ENCODE peak calls at places on chromosomes 5 and 9, in nine cellular contexts. C, D, Y, S, O, P, A, M and H are unnamed samples. For H3K4me1, the result is how much of the 10 kb centered on the place peaks cover.

GRCh38 chr5:112355058-112355685 is 63.9 kb downstream of the EPB41L4A start:
- DNase-seq in Y (no peak), P (no peak), S (no peak), D (no peak), M (no peak), C (no peak), O (no peak), A (no peak), H (no peak)

GRCh38 chr9:89387970-89388867 is 69.9 kb downstream of the SECISBP2 start:
- DNase-seq in D (peak), P (peak), Y (peak), S (peak), C (peak), M (peak), A (no peak), O (no peak), H (peak)

GRCh38 chr5:170546257-170546656 is 42.4 kb downstream of the KCNIP1 start:
- DNase-seq in S (no peak), C (no peak), O (peak), M (peak), P (no peak), A (no peak), Y (no peak), D (no peak), H (no peak)

GRCh38 chr9:98686961-98687855 is 21.5 kb downstream of the GABBR2 start:
- DNase-seq in M (no peak), O (no peak), S (no peak), D (no peak), C (peak), Y (no peak), P (no peak), A (no peak), H (no peak)

GRCh38 chr9:129665008-129665771 is at the start of gene PRRX2:
- DNase-seq in O (peak), Y (no peak), D (no peak), S (no peak), M (peak), C (no peak), P (no peak), A (peak), H (peak)

GRCh38 chr5:57931807-57932206 is 449.2 kb upstream of the ACTBL2 start:
- DNase-seq in O (no peak), S (no peak), M (no peak), Y (no peak), D (no peak), A (no peak), P (no peak), C (no peak), H (no peak)

GRCh38 chr5:151041577-151042268 is 21.3 kb downstream of the GPX3 start:
- DNase-seq in O (no peak), Y (no peak), C (peak), A (no peak), P (no peak), D (peak), M (peak), S (no peak), H (no peak)

GRCh38 chr5:43336159-43336558 is 22.9 kb upstream of the HMGCS1 start:
- DNase-seq in S (no peak), O (no peak), D (no peak), P (no peak), M (no peak), C (no peak), A (no peak), Y (no peak), H (no peak)

GRCh38 chr5:35159370-35159742 is 70.9 kb downstream of the PRLR start:
- DNase-seq in P (peak), O (peak), M (no peak), S (no peak), D (no peak), C (no peak), A (no peak), Y (no peak), H (peak)

GRCh38 chr5:22787398-22787797 is 65.7 kb downstream of the CDH12 start:
- DNase-seq in D (no peak), M (no peak), P (no peak), Y (no peak), A (no peak), O (no peak), S (no peak), C (no peak), H (no peak)

GRCh38 chr5:139149477-139150199 is 48.5 kb downstream of the SIL1 start:
- DNase-seq in A (no peak), Y (no peak), M (no peak), P (peak), O (no peak), D (no peak), C (peak), S (no peak), H (no peak)

GRCh38 chr9:116543731-116544400 is 143.2 kb upstream of the TRIM32 start:
- DNase-seq in Y (no peak), A (no peak), S (no peak), C (no peak), D (no peak), M (peak), O (no peak), P (peak), H (no peak)

GRCh38 chr5:82661933-82662332 is 383.8 kb upstream of the RPS23 start:
- DNase-seq in P (no peak), D (no peak), S (no peak), A (no peak), M (no peak), Y (no peak), C (no peak), O (no peak), H (no peak)

GRCh38 chr9:38338359-38339014 is 54.0 kb upstream of the ALDH1B1 start:
- DNase-seq in A (peak), Y (no peak), O (no peak), M (no peak), D (no peak), S (no peak), C (no peak), P (no peak), H (no peak)

GRCh38 chr9:113481176-113481805 is 17.8 kb downstream of the RGS3 start:
- DNase-seq in D (peak), O (no peak), Y (no peak), C (no peak), M (no peak), S (no peak), P (peak), A (no peak), H (peak)

GRCh38 chr9:137454506-137455360 is 4.4 kb downstream of the NSMF start:
- DNase-seq in D (peak), Y (peak), C (no peak), M (peak), S (peak), O (no peak), P (peak), A (peak), H (peak)

GRCh38 chr9:137454145-137454505 is 5.0 kb downstream of the NSMF start:
- DNase-seq in S (peak), M (peak), Y (peak), O (peak), C (no peak), D (peak), P (no peak), A (peak), H (peak)

GRCh38 chr9:137451976-137452760 is 7.0 kb downstream of the NSMF start:
- DNase-seq in Y (peak), P (no peak), C (no peak), O (no peak), D (peak), M (peak), A (no peak), S (no peak), H (no peak)

GRCh38 chr9:137452761-137453642 is 6.1 kb downstream of the NSMF start:
- DNase-seq in C (no peak), P (no peak), O (no peak), Y (peak), A (no peak), M (peak), D (peak), S (no peak), H (peak)

GRCh38 chr9:137453643-137454081 is 5.5 kb downstream of the NSMF start:
- DNase-seq in Y (peak), C (no peak), M (peak), S (peak), A (peak), P (peak), O (peak), D (peak), H (peak)
- H3K27ac ChIP-seq in Y (no peak), C (no peak), M (no peak), S (no peak), A (no peak), P (no peak), O (no peak), D (no peak), H (no peak)

GRCh38 chr5:26869781-26870180 is 168.6 kb downstream of the CDH9 start:
- DNase-seq in S (no peak), Y (no peak), P (no peak), M (no peak), C (no peak), A (no peak), D (no peak), O (no peak), H (no peak)
- H3K4me1 ChIP-seq in S (under half), Y (under half), P (under half), M (under half), C (under half), A (under half), D (under half), O (under half), H (under half)

DNA sequence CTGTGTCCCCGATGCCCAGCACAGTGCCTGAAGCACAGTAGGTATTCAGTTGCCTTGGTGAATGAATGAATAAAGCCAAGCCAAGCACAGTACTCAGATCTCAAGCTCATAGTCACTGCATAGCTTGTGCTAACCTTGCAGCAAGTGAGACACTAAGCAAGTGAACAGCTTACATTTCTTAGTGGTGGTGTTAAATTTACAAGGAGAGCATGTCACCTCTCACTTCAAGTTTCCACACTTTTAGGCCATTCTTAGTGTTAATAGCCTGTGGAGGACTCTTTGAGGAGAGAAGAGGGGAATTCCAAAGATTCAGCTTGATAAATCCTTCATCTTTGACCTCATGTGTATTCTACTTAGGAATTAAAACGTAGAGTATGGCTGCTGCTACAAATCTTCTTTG is 104.7 kb downstream of the C9orf152 start:
- DNase-seq in C (no peak), A (no peak), P (no peak), Y (no peak), S (no peak), O (no peak), M (no peak), D (no peak), H (no peak)
- H3K27ac ChIP-seq in C (no peak), A (no peak), P (peak), Y (no peak), S (no peak), O (peak), M (no peak), D (no peak), H (no peak)

GRCh38 chr9:268616-269015 is 54.0 kb downstream of the DOCK8 start:
- DNase-seq in A (no peak), S (no peak), C (no peak), Y (no peak), O (no peak), D (no peak), M (no peak), P (no peak), H (no peak)
- H3K4me1 ChIP-seq in A (under half), S (under half), C (under half), Y (under half), O (under half), D (under half), M (under half), P (under half), H (under half)

GRCh38 chr5:10233505-10233904 is 16.2 kb downstream of the ATPSCKMT start:
- DNase-seq in M (no peak), Y (no peak), P (peak), A (peak), C (peak), D (peak), O (peak), S (peak), H (no peak)

GRCh38 chr5:10232386-10232785 is 17.3 kb downstream of the ATPSCKMT start:
- DNase-seq in A (no peak), C (no peak), M (no peak), O (no peak), S (no peak), Y (no peak), D (no peak), P (no peak), H (no peak)

GRCh38 chr5:10229306-10230048 is 20.2 kb downstream of the ATPSCKMT start:
- DNase-seq in M (no peak), P (peak), S (no peak), D (no peak), C (no peak), A (no peak), O (no peak), Y (no peak), H (no peak)

GRCh38 chr5:10235350-10235749 is 14.3 kb downstream of the ATPSCKMT start:
- DNase-seq in Y (no peak), D (no peak), M (no peak), S (no peak), A (no peak), C (no peak), P (peak), O (no peak), H (no peak)

GRCh38 chr5:10233011-10233410 is 16.7 kb downstream of the ATPSCKMT start:
- DNase-seq in Y (no peak), D (no peak), S (no peak), P (no peak), M (no peak), A (no peak), C (no peak), O (no peak), H (no peak)
- H3K27ac ChIP-seq in Y (no peak), D (no peak), S (no peak), P (peak), M (no peak), A (no peak), C (no peak), O (no peak), H (no peak)

GRCh38 chr5:60586307-60586901 is 113.6 kb downstream of the DEPDC1B start:
- DNase-seq in D (no peak), P (peak), A (peak), O (peak), Y (no peak), C (no peak), M (no peak), S (peak), H (no peak)

GRCh38 chr5:60590172-60590571 is 109.8 kb downstream of the DEPDC1B start:
- DNase-seq in P (no peak), C (no peak), O (no peak), A (no peak), D (no peak), S (no peak), Y (no peak), M (no peak), H (no peak)

GRCh38 chr5:60583598-60583997 is 116.4 kb downstream of the DEPDC1B start:
- DNase-seq in C (no peak), D (no peak), Y (no peak), O (no peak), P (no peak), S (no peak), M (no peak), A (peak), H (no peak)

GRCh38 chr5:60585618-60586017 is 114.3 kb downstream of the DEPDC1B start:
- DNase-seq in Y (no peak), D (no peak), M (no peak), A (no peak), O (no peak), S (peak), C (no peak), P (no peak), H (no peak)

GRCh38 chr5:60584304-60584703 is 115.7 kb downstream of the DEPDC1B start:
- DNase-seq in P (no peak), D (no peak), S (no peak), Y (no peak), A (no peak), O (no peak), M (no peak), C (no peak), H (no peak)
- H3K4me1 ChIP-seq in P (under half), D (under half), S (under half), Y (under half), A (under half), O (under half), M (under half), C (under half), H (under half)

GRCh38 chr9:97501177-97501971 is at the start of gene TMOD1:
- DNase-seq in O (peak), A (peak), S (peak), C (peak), D (peak), M (peak), P (peak), Y (peak), H (peak)
- H3K27ac ChIP-seq in O (no peak), A (peak), S (no peak), C (no peak), D (peak), M (peak), P (no peak), Y (peak), H (peak)